ENCODE peak calls at places on chromosomes 2 and 18, in five cellular contexts. U, G, H, L and M are unnamed samples.
A peak's percentile ranks its signal among the peaks of the same experiment; 100 is the strongest.

GRCh38 chr2:105919191-105919811 is 174.6 kb downstream of the NCK2 start:
- DNase-seq in U (no peak), G (no peak), H (no peak), L (no peak), M (no peak)

GRCh38 chr2:41907716-41908328 is 140.0 kb upstream of the PKDCC start:
- DNase-seq in U (no peak), G (no peak), H (peak; percentile 9), L (no peak), M (no peak)

GRCh38 chr2:51581636-51582267 is 549.8 kb upstream of the NRXN1 start:
- DNase-seq in U (no peak), G (no peak), H (no peak), L (no peak), M (no peak)

GRCh38 chr2:215870986-215871385 is 142.4 kb downstream of the MREG start:
- DNase-seq in U (no peak), G (peak; percentile 48), H (peak; percentile 16), L (no peak), M (no peak)

GRCh38 chr2:55361465-55362189 is 58.0 kb downstream of the CCDC88A start:
- DNase-seq in U (no peak), G (no peak), H (peak; percentile 29), L (no peak), M (no peak)

GRCh38 chr18:10579079-10579867 is 53.4 kb downstream of the NAPG start:
- DNase-seq in U (no peak), G (no peak), H (no peak), L (peak; percentile 47), M (no peak)

GRCh38 chr2:201900362-201900761 is 94.0 kb downstream of the CDK15 start:
- DNase-seq in U (no peak), G (no peak), H (peak; percentile 27), L (no peak), M (no peak)

GRCh38 chr2:176117162-176117822 is 714 bp downstream of the HOXD10 start:
- DNase-seq in U (no peak), G (no peak), H (no peak), L (no peak), M (no peak)

GRCh38 chr2:117523267-117523666 is 291.2 kb upstream of the DDX18 start:
- DNase-seq in U (no peak), G (no peak), H (no peak), L (no peak), M (no peak)

GRCh38 chr2:239184968-239185903 is 215.6 kb downstream of the HDAC4 start:
- DNase-seq in U (no peak), G (no peak), H (no peak), L (no peak), M (no peak)

GRCh38 chr2:224417361-224417729 is 15.4 kb upstream of the FAM124B start:
- DNase-seq in U (no peak), G (no peak), H (no peak), L (no peak), M (no peak)

GRCh38 chr2:70850905-70851304 is 15.3 kb upstream of the CD207 start:
- DNase-seq in U (no peak), G (no peak), H (no peak), L (no peak), M (no peak)

GRCh38 chr2:182038579-182038978 is 52.9 kb downstream of the PPP1R1C start:
- DNase-seq in U (no peak), G (no peak), H (no peak), L (peak; percentile 49), M (no peak)

GRCh38 chr2:124320072-124320471 is 295.0 kb downstream of the CNTNAP5 start:
- DNase-seq in U (no peak), G (no peak), H (no peak), L (no peak), M (no peak)

GRCh38 chr2:207107551-207107950 is 58.2 kb downstream of the KLF7 start:
- DNase-seq in U (no peak), G (no peak), H (no peak), L (no peak), M (no peak)

GRCh38 chr2:215716971-215717370 is 281.1 kb upstream of the FN1 start:
- DNase-seq in U (no peak), G (no peak), H (no peak), L (no peak), M (peak; percentile 50)

GRCh38 chr2:100417745-100418090 is 250 bp upstream of the CHST10 start:
- DNase-seq in U (no peak), G (no peak), H (no peak), L (no peak), M (no peak)

GRCh38 chr2:22499082-22499844 is 885.7 kb upstream of the KLHL29 start:
- DNase-seq in U (no peak), G (no peak), H (no peak), L (no peak), M (no peak)

GRCh38 chr2:180033993-180034894 is 27.1 kb upstream of the CWC22 start:
- DNase-seq in U (no peak), G (peak; percentile 34), H (no peak), L (peak; percentile 74), M (peak; percentile 73)

GRCh38 chr2:176638167-176639015 is 369.1 kb downstream of the MTX2 start:
- DNase-seq in U (peak; percentile 37), G (peak; percentile 44), H (peak; percentile 69), L (peak; percentile 29), M (no peak)

GRCh38 chr2:45180784-45181183 is 171.5 kb upstream of the SIX2 start:
- DNase-seq in U (no peak), G (no peak), H (no peak), L (no peak), M (no peak)

GRCh38 chr2:6645004-6645403 is 220.7 kb downstream of the CMPK2 start:
- DNase-seq in U (no peak), G (no peak), H (peak; percentile 24), L (no peak), M (no peak)

GRCh38 chr2:120509991-120510735 is 164.2 kb downstream of the INHBB start:
- DNase-seq in U (no peak), G (peak; percentile 63), H (no peak), L (no peak), M (no peak)

GRCh38 chr18:74389161-74389927 is 67.8 kb downstream of the DIPK1C start:
- DNase-seq in U (no peak), G (no peak), H (no peak), L (no peak), M (no peak)
- H3K4me3 ChIP-seq in U (no peak overlapping the region), G (no peak overlapping the region), H (no peak overlapping the region), L (no peak overlapping the region), M (no peak overlapping the region)

GRCh38 chr2:88452151-88452851 is at the start of gene FOXI3:
- DNase-seq in U (no peak), G (no peak), H (no peak), L (no peak), M (no peak)
- H3K4me3 ChIP-seq in U (no peak within 1 kb of the TSS), G (no peak within 1 kb of the TSS), H (no peak within 1 kb of the TSS), L (no peak within 1 kb of the TSS), M (no peak within 1 kb of the TSS)

GRCh38 chr18:13500891-13501887 is 225.2 kb downstream of the FAM210A start:
- DNase-seq in U (no peak), G (no peak), H (no peak), L (peak; percentile 33), M (peak; percentile 4)
- H3K4me3 ChIP-seq in U (no peak overlapping the region), G (no peak overlapping the region), H (no peak overlapping the region), L (no peak overlapping the region), M (no peak overlapping the region)

GRCh38 chr2:152025678-152026287 is 73.1 kb downstream of the CACNB4 start:
- DNase-seq in U (peak; percentile 61), G (peak; percentile 82), H (peak; percentile 90), L (peak; percentile 81), M (peak; percentile 18)
- H3K4me3 ChIP-seq in U (peak overlapping the region; percentile 69), G (peak overlapping the region; percentile 43), H (peak overlapping the region; percentile 33), L (peak overlapping the region; percentile 29), M (peak overlapping the region; percentile 19)

GRCh38 chr2:39094717-39095363 is 26.0 kb downstream of the SOS1 start:
- DNase-seq in U (no peak), G (no peak), H (peak; percentile 88), L (no peak), M (peak; percentile 31)
- H3K4me3 ChIP-seq in U (no peak overlapping the region), G (no peak overlapping the region), H (peak overlapping the region; percentile 37), L (no peak overlapping the region), M (no peak overlapping the region)

DNA sequence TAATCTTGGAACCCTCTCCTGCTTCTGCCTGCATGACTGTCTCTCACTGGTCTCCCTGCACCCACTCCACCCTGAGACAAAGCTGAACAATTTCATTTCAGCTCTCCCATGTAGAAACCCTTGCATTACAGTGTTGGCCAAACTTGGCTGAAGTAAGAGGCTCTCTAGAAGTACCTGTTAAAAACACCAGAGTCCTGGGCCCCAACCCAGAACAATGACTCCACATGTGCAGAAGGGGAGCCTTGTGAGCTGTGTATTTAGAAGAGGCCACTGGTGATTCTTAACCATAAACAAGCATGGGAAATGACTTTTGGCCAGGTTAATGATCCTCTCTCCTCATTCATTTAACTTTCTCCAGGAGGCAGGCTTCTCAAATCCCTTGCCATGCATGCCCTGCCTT is 254.8 kb downstream of the SETBP1 start:
- DNase-seq in U (no peak), G (no peak), H (no peak), L (no peak), M (no peak)
- H3K4me3 ChIP-seq in U (no peak overlapping the region), G (no peak overlapping the region), H (no peak overlapping the region), L (no peak overlapping the region), M (no peak overlapping the region)

DNA sequence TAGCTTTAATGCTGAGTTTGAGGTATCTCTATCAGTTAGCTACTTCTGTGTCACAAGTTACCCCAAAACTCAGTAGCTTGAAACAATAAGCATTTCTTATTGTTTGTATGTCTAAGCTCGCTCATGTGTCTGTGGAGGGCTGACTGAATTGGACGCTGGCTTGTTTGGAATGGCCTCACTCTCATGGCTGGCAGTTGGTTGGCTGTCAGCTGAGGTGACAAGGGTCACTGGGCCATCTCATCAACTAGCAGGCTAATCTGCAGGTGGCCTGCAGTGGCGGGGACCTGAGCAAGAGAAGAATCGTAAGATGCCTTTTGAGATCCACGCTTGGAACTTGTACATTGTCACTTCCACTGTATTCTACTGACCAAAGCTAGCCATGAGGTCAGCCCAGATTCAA is 13.4 kb upstream of the DLX2 start:
- DNase-seq in U (no peak), G (no peak), H (no peak), L (no peak), M (no peak)
- H3K4me3 ChIP-seq in U (no peak overlapping the region), G (no peak overlapping the region), H (no peak overlapping the region), L (no peak overlapping the region), M (no peak overlapping the region)